ENCODE peak calls at places on chromosomes 11 and 22, in six cellular contexts. N is neuronal stem cell, M is IMR-90, X is mesendoderm, O is H1, Q is mesenchymal stem cell. I is an unnamed sample.

GRCh38 chr11:68932933-68933577 is 29.4 kb downstream of the IGHMBP2 start:
- DNase-seq in N (no peak), M (no peak), X (no peak), O (no peak), Q (no peak), I (no peak)

GRCh38 chr11:117885777-117886176 is 9.3 kb upstream of the FXYD6 start:
- DNase-seq in Q (peak), M (no peak), N (no peak), O (no peak), X (no peak), I (no peak)

GRCh38 chr22:38843201-38843715 is 570 bp downstream of the NPTXR start:
- DNase-seq in O (peak), Q (peak), X (peak), M (peak), N (peak), I (peak)

GRCh38 chr22:48405741-48406140 is 1421.9 kb downstream of the BRD1 start:
- DNase-seq in X (no peak), M (no peak), O (no peak), N (no peak), Q (no peak), I (no peak)

GRCh38 chr11:2762451-2762850 is 62.7 kb upstream of the KCNQ1OT1 start:
- DNase-seq in X (no peak), O (no peak), N (no peak), M (no peak), Q (no peak), I (no peak)

GRCh38 chr11:14974723-14975587 is 2.8 kb upstream of the CALCA start:
- DNase-seq in O (no peak), X (peak), Q (peak), M (peak), N (peak), I (peak)

GRCh38 chr11:119316729-119317591 is at the start of gene MCAM:
- DNase-seq in N (no peak), Q (peak), M (peak), O (no peak), X (peak), I (peak)

GRCh38 chr11:124633355-124633754 is 10.7 kb downstream of the TBRG1 start:
- DNase-seq in Q (peak), N (no peak), O (no peak), M (peak), X (no peak), I (no peak)

GRCh38 chr11:33857924-33858323 is 34.0 kb downstream of the LMO2 start:
- DNase-seq in Q (peak), X (peak), N (peak), O (peak), M (peak), I (peak)

GRCh38 chr11:130781906-130782305 is 134.4 kb downstream of the SNX19 start:
- DNase-seq in M (peak), O (no peak), X (peak), N (no peak), Q (peak), I (no peak)

GRCh38 chr11:121757480-121758125 is 304.8 kb upstream of the SORL1-AS1 start:
- DNase-seq in X (no peak), O (no peak), M (no peak), Q (no peak), N (no peak), I (no peak)

GRCh38 chr11:10829139-10829538 is 20.4 kb upstream of the EIF4G2 start:
- DNase-seq in M (no peak), Q (no peak), N (no peak), O (no peak), X (no peak), I (no peak)

GRCh38 chr11:76230392-76230791 is 24.1 kb upstream of the WNT11 start:
- DNase-seq in O (no peak), Q (no peak), M (no peak), N (no peak), X (no peak), I (no peak)

GRCh38 chr11:116172156-116172555 is 600.6 kb downstream of the BUD13 start:
- DNase-seq in Q (no peak), X (no peak), N (no peak), O (no peak), M (no peak), I (no peak)

GRCh38 chr22:25645964-25646363 is 81.5 kb downstream of the GRK3 start:
- DNase-seq in X (no peak), M (peak), O (no peak), N (no peak), Q (no peak), I (no peak)

GRCh38 chr11:61814242-61814957 is 2.4 kb downstream of the FADS1 start:
- DNase-seq in Q (no peak), O (no peak), N (no peak), X (peak), M (no peak), I (peak)

GRCh38 chr11:12172493-12173013 is 62.2 kb downstream of the MICAL2 start:
- DNase-seq in X (no peak), Q (no peak), O (no peak), N (no peak), M (no peak), I (no peak)

GRCh38 chr22:38513063-38513462 is 7.0 kb upstream of the DDX17 start:
- DNase-seq in X (peak), Q (no peak), O (no peak), N (no peak), M (no peak), I (peak)

GRCh38 chr11:102081313-102081712 is 28.9 kb upstream of the YAP1 start:
- DNase-seq in M (no peak), Q (no peak), X (no peak), N (no peak), O (no peak), I (no peak)

GRCh38 chr22:48343461-48343860 is 1484.2 kb downstream of the BRD1 start:
- DNase-seq in Q (no peak), X (no peak), M (no peak), N (no peak), O (no peak), I (no peak)

GRCh38 chr22:40385041-40385782 is 14.8 kb downstream of the SGSM3 start:
- DNase-seq in O (no peak), M (no peak), N (no peak), Q (no peak), X (no peak), I (no peak)

GRCh38 chr22:30386960-30387848 is at the start of gene RNF215:
- DNase-seq in Q (peak), M (peak), X (peak), N (peak), O (peak), I (peak)

GRCh38 chr11:46808804-46809431 is 37.2 kb downstream of the CKAP5 start:
- DNase-seq in M (peak), N (no peak), O (no peak), X (peak), Q (peak), I (no peak)

GRCh38 chr22:50691521-50691920 is 18.9 kb downstream of the SHANK3 start:
- DNase-seq in N (no peak), Q (no peak), O (no peak), X (peak), M (peak), I (peak)

GRCh38 chr11:95549276-95549675 is 240.3 kb downstream of the FAM76B start:
- DNase-seq in O (no peak), Q (no peak), M (no peak), N (no peak), X (no peak), I (no peak)

GRCh38 chr22:22748297-22748743 is 103.9 kb downstream of the GGTLC2 start:
- DNase-seq in N (peak), Q (peak), O (no peak), M (peak), X (peak), I (peak)

GRCh38 chr22:36613958-36614357 is 85.0 kb upstream of the EIF3D start:
- DNase-seq in Q (no peak), X (peak), N (no peak), O (no peak), M (peak), I (no peak)

GRCh38 chr11:19864141-19865120 is 151.8 kb downstream of the NAV2 start:
- DNase-seq in M (no peak), X (peak), Q (no peak), N (no peak), O (no peak), I (no peak)
- H2BK15ac ChIP-seq in M (no peak), X (no peak), Q (no peak), N (no peak), O (peak), I (no peak)

DNA sequence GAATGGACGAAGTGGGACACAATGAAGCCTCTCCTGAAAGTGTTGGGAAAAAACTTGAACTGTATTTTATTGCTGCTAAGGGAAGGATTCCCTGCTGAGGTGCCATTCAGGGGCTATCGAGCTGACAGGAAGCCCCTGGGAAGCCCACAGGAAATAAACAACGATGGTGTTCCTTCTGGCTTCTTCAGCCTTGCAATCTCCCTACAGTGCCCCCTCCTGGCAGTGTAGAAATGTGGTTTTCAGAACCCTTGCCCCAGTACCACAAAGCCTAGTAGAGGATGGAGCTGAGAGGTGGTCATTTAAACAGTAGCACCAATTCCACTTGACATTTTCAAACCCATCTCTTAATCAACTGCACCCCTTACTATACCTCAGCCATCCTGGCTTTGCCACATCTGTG is 676.7 kb upstream of the ARHGAP42 start:
- DNase-seq in M (no peak), Q (no peak), N (no peak), X (peak), O (peak), I (peak)
- H2BK15ac ChIP-seq in M (no peak), Q (no peak), N (no peak), X (no peak), O (no peak), I (no peak)

DNA sequence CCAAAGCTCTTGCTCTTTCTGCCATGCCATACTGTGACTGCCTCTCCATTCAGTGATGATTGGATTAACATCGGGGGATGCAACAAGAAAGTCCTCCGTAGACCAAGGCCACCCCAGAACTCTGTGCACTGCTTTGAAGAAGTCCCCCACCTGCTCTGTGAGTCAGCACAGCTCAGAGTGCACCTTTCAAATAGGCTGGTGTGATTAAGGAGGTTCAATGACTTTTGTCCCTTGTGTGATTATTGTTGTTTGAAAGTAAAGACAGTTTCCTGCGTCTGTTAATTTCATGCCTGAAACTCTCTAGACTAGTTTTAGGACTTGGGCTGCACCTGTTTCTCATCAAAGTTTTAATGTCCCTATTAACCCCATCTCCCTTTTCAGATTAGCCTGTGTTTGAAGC is 33.0 kb upstream of the DBX1 start:
- DNase-seq in N (no peak), X (no peak), M (no peak), Q (no peak), O (no peak), I (no peak)
- H2BK15ac ChIP-seq in N (no peak), X (no peak), M (no peak), Q (no peak), O (no peak), I (no peak)

DNA sequence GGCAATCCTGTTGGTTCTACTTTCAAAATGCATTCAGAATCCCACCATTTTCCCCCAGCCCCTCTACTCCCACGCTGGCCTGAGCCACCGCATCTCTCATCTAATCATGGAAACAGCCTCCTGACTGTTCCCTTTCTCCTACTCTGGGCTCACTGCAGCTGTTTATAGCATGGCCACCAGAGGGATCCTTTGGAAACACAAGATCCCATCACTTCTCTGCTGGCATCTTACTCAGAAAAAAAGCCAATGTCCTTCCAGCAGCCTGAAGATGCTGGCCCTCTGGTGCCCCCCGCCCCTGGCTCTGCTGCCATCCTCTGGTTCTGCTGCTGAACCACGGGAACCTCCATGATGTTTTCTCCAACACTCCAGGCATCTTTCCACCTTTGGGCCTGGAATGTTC is 11.1 kb downstream of the MS4A8 start:
- DNase-seq in X (peak), N (no peak), Q (no peak), O (no peak), M (no peak), I (peak)
- H2BK15ac ChIP-seq in X (no peak), N (no peak), Q (no peak), O (no peak), M (no peak), I (no peak)

DNA sequence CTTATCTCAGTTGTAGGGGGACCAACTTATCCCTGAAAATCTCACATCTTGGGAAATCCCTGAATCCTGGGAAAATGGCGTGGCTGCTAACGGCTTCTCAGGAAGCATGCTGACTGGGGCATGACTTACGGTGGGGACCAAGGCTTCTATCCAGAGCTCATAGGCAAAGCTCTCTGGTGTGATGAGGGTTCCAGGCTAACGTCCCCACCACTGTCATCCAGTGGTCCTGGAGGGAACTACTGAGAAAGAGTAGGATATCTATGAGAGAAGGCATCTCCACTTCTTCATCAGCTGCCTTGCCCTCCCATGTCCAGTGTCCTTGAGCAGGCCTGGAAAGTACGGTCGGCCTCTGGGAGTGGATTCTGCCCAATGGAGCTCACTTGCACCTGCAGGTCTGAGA is 210.4 kb upstream of the B3GAT1 start:
- DNase-seq in Q (no peak), X (no peak), M (no peak), N (no peak), O (no peak), I (no peak)
- H2BK15ac ChIP-seq in Q (no peak), X (no peak), M (no peak), N (no peak), O (no peak), I (no peak)

DNA sequence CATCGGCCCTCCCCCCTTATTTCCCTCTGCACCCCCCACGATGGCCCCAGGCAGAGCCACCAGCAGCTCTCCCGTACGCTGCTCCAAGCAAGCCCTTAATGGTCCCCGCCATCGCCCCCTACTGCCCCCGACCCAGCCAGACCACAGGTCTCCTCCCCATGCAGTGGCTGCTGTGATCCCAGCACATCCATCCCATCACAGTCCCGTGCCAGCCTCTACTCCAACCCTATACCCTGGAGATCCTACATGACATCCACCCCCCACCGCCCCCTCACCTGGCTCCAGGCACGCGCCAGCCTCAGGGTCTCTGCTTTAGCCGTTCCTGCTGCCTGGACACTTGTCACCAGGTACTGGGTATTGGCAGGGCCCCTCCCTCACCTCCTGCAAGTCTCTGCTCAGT is 85.8 kb upstream of the RTL6 start:
- DNase-seq in O (no peak), N (no peak), Q (no peak), M (no peak), X (no peak), I (peak)
- H2BK15ac ChIP-seq in O (no peak), N (peak), Q (no peak), M (no peak), X (no peak), I (no peak)

GRCh38 chr22:46353483-46354105 is 18.1 kb downstream of the TRMU start:
- DNase-seq in Q (no peak), X (no peak), N (no peak), O (no peak), M (no peak), I (no peak)
- H2BK15ac ChIP-seq in Q (no peak), X (no peak), N (no peak), O (no peak), M (no peak), I (no peak)

I was measured in H9.